ENCODE peak calls at places on chromosomes 12 and 14, in four cellular contexts. W is right cardiac atrium, E is fibroblast of the aortic adventitia, I is astrocyte of the spinal cord. V is an unnamed sample.

GRCh38 chr14:106622200-106622745 is 1095.9 kb downstream of the TMEM121 start:
- DNase-seq in I (no peak), E (no peak), W (no peak), V (no peak)

GRCh38 chr14:102910442-102910841 is 12.0 kb upstream of the AMN start:
- DNase-seq in E (no peak), I (no peak), W (no peak), V (no peak)

GRCh38 chr12:49231881-49232650 is 32.8 kb upstream of the TUBA1C start:
- DNase-seq in I (peak), E (no peak), W (no peak), V (no peak)

GRCh38 chr12:99170026-99170425 is 477.5 kb upstream of the GARIN6 start:
- DNase-seq in E (no peak), I (no peak), W (no peak), V (no peak)

GRCh38 chr12:10497602-10498001 is 8.1 kb upstream of the EIF2S3B start:
- DNase-seq in I (peak), W (no peak), E (no peak), V (no peak)

GRCh38 chr12:26783133-26783531 is 49.9 kb downstream of the ITPR2 start:
- DNase-seq in I (no peak), E (no peak), W (no peak), V (no peak)

GRCh38 chr12:78683031-78683430 is 181.5 kb upstream of the SYT1 start:
- DNase-seq in E (peak), I (no peak), W (no peak), V (peak)

GRCh38 chr14:75769047-75769685 is 108.1 kb downstream of the TTLL5 start:
- DNase-seq in I (peak), W (no peak), E (no peak), V (peak)

GRCh38 chr12:70948236-70948975 is 27.9 kb upstream of the PTPRR start:
- DNase-seq in W (no peak), I (no peak), E (no peak), V (no peak)

GRCh38 chr12:32533971-32534590 is 134.7 kb downstream of the FGD4 start:
- DNase-seq in I (peak), W (peak), E (peak), V (peak)

GRCh38 chr12:96198970-96199369 is 4.8 kb downstream of the ELK3 start:
- DNase-seq in W (no peak), I (peak), E (peak), V (peak)

GRCh38 chr12:8742501-8742900 is 44.7 kb downstream of the RIMKLB start:
- DNase-seq in I (peak), E (peak), W (no peak), V (peak)

GRCh38 chr12:108187831-108188230 is 58.7 kb downstream of the WSCD2 start:
- DNase-seq in E (no peak), I (no peak), W (no peak), V (no peak)
- H3K4me3 ChIP-seq in E (no peak), I (no peak), W (no peak), V (no peak)

GRCh38 chr12:124387510-124387855 is 92.6 kb downstream of the RFLNA start:
- DNase-seq in W (peak), I (no peak), E (no peak), V (no peak)
- H3K4me3 ChIP-seq in W (peak), I (peak), E (peak), V (no peak)

DNA sequence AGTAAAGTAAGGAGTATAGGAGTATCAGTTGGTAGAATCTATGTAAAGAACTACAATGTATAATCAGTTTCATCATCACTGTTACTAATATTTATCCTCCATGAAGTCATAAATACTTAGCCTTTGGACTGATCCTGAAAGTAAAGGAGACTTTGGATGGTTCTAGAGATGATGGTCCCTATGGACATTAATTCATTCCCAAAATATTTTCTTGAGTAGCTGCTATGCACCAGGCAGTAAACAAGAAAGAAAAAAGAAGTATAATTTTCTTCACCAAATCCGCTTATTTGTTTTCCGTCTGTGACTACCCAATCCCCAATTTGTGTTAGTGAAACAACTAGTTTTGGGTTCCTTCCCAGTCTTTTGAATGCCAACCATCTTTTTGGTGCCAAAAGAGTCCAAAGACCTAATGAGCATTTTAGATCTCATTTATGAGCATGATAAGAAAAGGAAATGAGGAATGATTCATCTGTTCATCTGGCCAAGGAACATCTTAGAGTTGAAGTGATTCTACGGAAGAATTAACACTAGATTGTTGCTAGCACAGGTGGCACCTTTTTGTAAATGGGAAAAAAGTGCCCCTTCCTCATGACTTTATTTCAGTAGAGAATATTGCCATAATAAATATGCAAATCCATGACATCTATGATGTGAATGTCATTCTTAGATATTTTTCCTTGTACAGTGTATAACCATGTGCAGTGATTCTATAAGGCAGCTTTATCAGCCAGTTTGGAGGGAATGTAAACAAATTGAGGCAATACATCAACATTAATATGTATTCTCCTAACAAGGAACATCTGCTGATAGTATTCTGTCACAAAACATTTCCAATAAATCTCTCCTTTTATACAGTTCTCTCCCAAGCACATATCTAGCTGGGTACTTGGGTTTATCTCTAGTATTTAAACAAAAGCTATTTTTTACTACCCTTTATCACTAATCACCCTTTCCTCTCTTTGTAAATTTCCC is 85.1 kb upstream of the CCDC91 start:
- DNase-seq in I (no peak), W (no peak), E (peak), V (no peak)
- H3K4me3 ChIP-seq in I (no peak), W (no peak), E (no peak), V (no peak)

GRCh38 chr12:41189395-41190251 is 1.5 kb downstream of the PDZRN4 start:
- DNase-seq in E (no peak), W (peak), I (peak), V (no peak)

GRCh38 chr12:41188058-41188840 is at the start of gene PDZRN4:
- DNase-seq in W (peak), I (no peak), E (no peak), V (no peak)

GRCh38 chr12:41190360-41190759 is 2.2 kb downstream of the PDZRN4 start:
- DNase-seq in I (peak), E (no peak), W (peak), V (peak)

GRCh38 chr12:41185946-41186345 is 2.2 kb upstream of the PDZRN4 start:
- DNase-seq in E (no peak), I (no peak), W (no peak), V (no peak)

DNA sequence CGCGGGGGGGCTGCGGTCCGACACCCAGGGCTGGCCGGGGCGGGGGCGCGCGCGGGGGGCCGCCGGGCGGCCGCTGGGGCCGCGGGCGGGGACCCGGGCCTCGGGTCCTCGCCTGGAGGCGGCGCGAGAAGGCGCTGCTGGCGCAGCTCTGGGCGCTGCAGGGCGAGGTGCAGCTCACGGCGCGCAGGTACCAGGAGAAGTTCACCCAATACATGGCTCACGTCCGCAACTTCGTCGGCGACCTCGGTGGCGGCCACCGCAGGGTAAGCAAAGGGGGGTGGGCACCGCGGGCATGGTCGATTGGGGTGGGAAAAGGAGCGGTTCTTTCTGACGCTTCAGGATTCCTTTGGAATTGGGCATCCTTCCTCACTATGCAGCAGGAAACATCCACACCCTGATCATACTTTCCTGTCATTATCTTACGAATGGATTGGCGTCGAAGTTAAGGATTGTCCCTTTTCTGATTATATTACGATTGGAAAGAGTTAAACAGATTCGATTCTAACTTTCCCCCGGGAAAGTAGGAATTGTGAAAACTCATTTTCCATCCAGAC is 798 bp downstream of the PDZRN4 start:
- DNase-seq in I (no peak), E (no peak), W (peak), V (no peak)
- H3K4me3 ChIP-seq in I (no peak), E (no peak), W (peak), V (no peak)

DNA sequence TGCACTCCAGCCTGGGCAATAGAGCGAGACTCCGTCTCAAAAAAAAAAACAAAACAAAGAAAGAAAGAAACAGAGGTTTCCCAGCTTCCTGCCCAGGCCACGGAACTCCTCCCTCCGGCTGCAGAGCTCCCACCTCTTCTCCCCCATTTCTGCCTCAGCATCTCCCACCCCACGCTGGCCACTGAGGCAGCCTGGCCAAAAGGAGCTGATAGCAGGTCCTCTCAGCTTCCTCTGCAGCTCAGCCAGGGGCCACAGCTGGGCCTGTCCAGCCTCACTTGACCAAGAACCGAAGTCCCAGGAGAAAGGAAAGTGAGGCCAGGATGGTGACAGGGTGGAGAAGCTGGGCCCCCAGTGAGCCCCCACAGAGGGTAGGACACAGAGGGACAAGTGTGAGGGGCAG is 33.4 kb upstream of the CD9 start:
- DNase-seq in W (no peak), I (no peak), E (no peak), V (no peak)
- H3K4me3 ChIP-seq in W (no peak), I (no peak), E (no peak), V (no peak)